ENCODE peak calls at places on chromosomes 3 and 15, in four cellular contexts. One of them, this sample, is unnamed.

GRCh38 chr3:187101184-187102072 is 37.9 kb downstream of the RPL39L start:
- DNase-seq in astrocyte of the cerebellum: peak; percentile 49
- DNase-seq in choroid plexus epithelial cell: peak; percentile 93
- DNase-seq in PC-9: peak; percentile 43
- DNase-seq in this sample: peak; percentile 16

GRCh38 chr3:69326821-69327433 is 59.0 kb downstream of the FRMD4B start:
- DNase-seq in PC-9: no peak
- DNase-seq in choroid plexus epithelial cell: peak; percentile 31
- DNase-seq in astrocyte of the cerebellum: peak; percentile 15
- DNase-seq in this sample: no peak

GRCh38 chr3:34869696-34870095 is 769.6 kb upstream of the ARPP21 start:
- DNase-seq in choroid plexus epithelial cell: no peak
- DNase-seq in astrocyte of the cerebellum: no peak
- DNase-seq in PC-9: no peak
- DNase-seq in this sample: no peak

GRCh38 chr3:46971742-46972141 is 4.8 kb downstream of the CCDC12 start:
- DNase-seq in astrocyte of the cerebellum: no peak
- DNase-seq in choroid plexus epithelial cell: no peak
- DNase-seq in PC-9: no peak
- DNase-seq in this sample: no peak

GRCh38 chr3:139906441-139906840 is 28.5 kb upstream of the CLSTN2 start:
- DNase-seq in astrocyte of the cerebellum: peak; percentile 37
- DNase-seq in choroid plexus epithelial cell: peak; percentile 84
- DNase-seq in PC-9: no peak
- DNase-seq in this sample: peak; percentile 86

GRCh38 chr3:32959370-32959769 is 7.9 kb downstream of the CCR4 start:
- DNase-seq in PC-9: no peak
- DNase-seq in choroid plexus epithelial cell: peak; percentile 13
- DNase-seq in astrocyte of the cerebellum: no peak
- DNase-seq in this sample: no peak

GRCh38 chr3:22007376-22007775 is 256.4 kb upstream of the ZNF385D start:
- DNase-seq in choroid plexus epithelial cell: peak; percentile 33
- DNase-seq in PC-9: no peak
- DNase-seq in astrocyte of the cerebellum: no peak
- DNase-seq in this sample: no peak

GRCh38 chr3:11910971-11911531 is 64.4 kb upstream of the TAMM41 start:
- DNase-seq in choroid plexus epithelial cell: no peak
- DNase-seq in PC-9: no peak
- DNase-seq in astrocyte of the cerebellum: no peak
- DNase-seq in this sample: no peak

GRCh38 chr3:195698325-195699147 is 22.2 kb upstream of the MUC20 start:
- DNase-seq in choroid plexus epithelial cell: peak; percentile 38
- DNase-seq in astrocyte of the cerebellum: no peak
- DNase-seq in PC-9: peak; percentile 70
- DNase-seq in this sample: no peak

GRCh38 chr3:43879166-43879565 is 188.4 kb downstream of the ABHD5 start:
- DNase-seq in astrocyte of the cerebellum: no peak
- DNase-seq in PC-9: peak; percentile 63
- DNase-seq in choroid plexus epithelial cell: peak; percentile 55
- DNase-seq in this sample: no peak

GRCh38 chr3:107523361-107524213 is 825 bp downstream of the BBX start:
- DNase-seq in PC-9: peak; percentile 60
- DNase-seq in astrocyte of the cerebellum: no peak
- DNase-seq in choroid plexus epithelial cell: peak; percentile 50
- DNase-seq in this sample: no peak

GRCh38 chr15:74129411-74130088 is 836 bp upstream of the ISLR2 start:
- DNase-seq in choroid plexus epithelial cell: no peak
- DNase-seq in astrocyte of the cerebellum: no peak
- DNase-seq in PC-9: no peak
- DNase-seq in this sample: no peak

GRCh38 chr3:131091768-131092167 is 65.1 kb downstream of the NEK11 start:
- DNase-seq in choroid plexus epithelial cell: peak; percentile 26
- DNase-seq in PC-9: no peak
- DNase-seq in astrocyte of the cerebellum: peak; percentile 15
- DNase-seq in this sample: no peak

GRCh38 chr3:114496021-114496434 is 202.2 kb downstream of the TIGIT start:
- DNase-seq in PC-9: no peak
- DNase-seq in choroid plexus epithelial cell: peak; percentile 70
- DNase-seq in astrocyte of the cerebellum: no peak
- DNase-seq in this sample: peak; percentile 45

DNA sequence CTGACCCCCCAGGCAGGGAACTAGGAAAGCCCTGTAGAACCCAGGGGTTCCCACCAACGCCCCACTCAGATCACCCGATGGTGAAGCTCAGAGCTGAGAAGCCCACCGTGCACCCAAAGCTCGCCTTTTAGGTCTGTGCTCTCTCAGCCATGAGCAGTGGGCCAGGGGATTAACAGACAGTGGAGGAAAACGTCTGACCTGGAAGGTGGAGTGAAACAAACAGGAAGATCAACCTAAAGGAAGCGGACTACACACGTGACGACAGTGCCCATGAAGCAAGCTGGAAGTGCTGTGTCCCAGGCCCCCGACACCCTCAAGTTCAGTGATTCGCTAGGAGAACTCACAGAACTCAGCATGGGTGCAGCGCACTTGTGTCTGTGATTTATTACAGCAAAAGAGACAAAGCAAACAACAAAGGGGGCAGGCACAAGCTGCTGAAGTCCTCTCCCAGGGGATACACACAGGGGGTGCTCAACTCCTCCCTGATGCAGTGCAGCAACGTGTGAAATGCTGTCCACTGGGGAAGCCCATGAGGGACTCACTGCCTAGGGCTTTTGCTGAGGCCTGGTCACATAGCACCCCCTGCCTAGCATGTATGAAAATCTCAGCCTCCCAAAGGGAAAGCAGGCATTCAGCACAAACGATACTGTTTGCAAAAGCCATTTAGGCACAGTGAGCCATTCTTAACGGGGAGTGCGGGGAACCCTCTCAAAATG is 43.5 kb downstream of the CFAP92 start:
- DNase-seq in PC-9: peak; percentile 47
- DNase-seq in astrocyte of the cerebellum: no peak
- DNase-seq in choroid plexus epithelial cell: peak; percentile 77
- DNase-seq in this sample: no peak
- TF ChIP-seq CTCF in PC-9: peak; percentile 50
- TF ChIP-seq CTCF in astrocyte of the cerebellum: peak; percentile 41
- TF ChIP-seq CTCF in choroid plexus epithelial cell: peak; percentile 70
- TF ChIP-seq CTCF in this sample: peak; percentile 54

GRCh38 chr3:177358968-177359600 is 161.8 kb upstream of the TBL1XR1 start:
- DNase-seq in astrocyte of the cerebellum: no peak
- DNase-seq in PC-9: peak; percentile 65
- DNase-seq in choroid plexus epithelial cell: peak; percentile 40
- DNase-seq in this sample: no peak

GRCh38 chr3:177356113-177356512 is 158.8 kb upstream of the TBL1XR1 start:
- DNase-seq in astrocyte of the cerebellum: no peak
- DNase-seq in choroid plexus epithelial cell: no peak
- DNase-seq in PC-9: no peak
- DNase-seq in this sample: no peak

GRCh38 chr3:177359601-177360357 is 162.5 kb upstream of the TBL1XR1 start:
- DNase-seq in choroid plexus epithelial cell: peak; percentile 100
- DNase-seq in astrocyte of the cerebellum: peak; percentile 99
- DNase-seq in PC-9: peak; percentile 98
- DNase-seq in this sample: peak; percentile 99

GRCh38 chr3:177358085-177358967 is 161.0 kb upstream of the TBL1XR1 start:
- DNase-seq in choroid plexus epithelial cell: peak; percentile 91
- DNase-seq in PC-9: peak; percentile 82
- DNase-seq in astrocyte of the cerebellum: no peak
- DNase-seq in this sample: peak; percentile 75

GRCh38 chr3:177357352-177358084 is 160.2 kb upstream of the TBL1XR1 start:
- DNase-seq in PC-9: peak; percentile 82
- DNase-seq in choroid plexus epithelial cell: peak; percentile 76
- DNase-seq in astrocyte of the cerebellum: no peak
- DNase-seq in this sample: peak; percentile 75
- H3K4me3 ChIP-seq in PC-9: peak overlapping the region; percentile 49
- H3K4me3 ChIP-seq in choroid plexus epithelial cell: no peak overlapping the region
- H3K4me3 ChIP-seq in astrocyte of the cerebellum: no peak overlapping the region
- H3K4me3 ChIP-seq in this sample: peak overlapping the region; percentile 26

GRCh38 chr3:97975466-97975865 is 3.2 kb upstream of the RIOX2 start:
- DNase-seq in choroid plexus epithelial cell: peak; percentile 46
- DNase-seq in astrocyte of the cerebellum: no peak
- DNase-seq in PC-9: no peak
- DNase-seq in this sample: no peak
- TF ChIP-seq CTCF in choroid plexus epithelial cell: peak; percentile 43
- TF ChIP-seq CTCF in astrocyte of the cerebellum: no peak
- TF ChIP-seq CTCF in PC-9: peak; percentile 44
- TF ChIP-seq CTCF in this sample: peak; percentile 43

GRCh38 chr3:193945126-193945525 is 190.8 kb upstream of the HES1 start:
- DNase-seq in choroid plexus epithelial cell: no peak
- DNase-seq in PC-9: no peak
- DNase-seq in astrocyte of the cerebellum: no peak
- DNase-seq in this sample: no peak
- H3K4me3 ChIP-seq in choroid plexus epithelial cell: no peak overlapping the region
- H3K4me3 ChIP-seq in PC-9: no peak overlapping the region
- H3K4me3 ChIP-seq in astrocyte of the cerebellum: no peak overlapping the region
- H3K4me3 ChIP-seq in this sample: no peak overlapping the region

DNA sequence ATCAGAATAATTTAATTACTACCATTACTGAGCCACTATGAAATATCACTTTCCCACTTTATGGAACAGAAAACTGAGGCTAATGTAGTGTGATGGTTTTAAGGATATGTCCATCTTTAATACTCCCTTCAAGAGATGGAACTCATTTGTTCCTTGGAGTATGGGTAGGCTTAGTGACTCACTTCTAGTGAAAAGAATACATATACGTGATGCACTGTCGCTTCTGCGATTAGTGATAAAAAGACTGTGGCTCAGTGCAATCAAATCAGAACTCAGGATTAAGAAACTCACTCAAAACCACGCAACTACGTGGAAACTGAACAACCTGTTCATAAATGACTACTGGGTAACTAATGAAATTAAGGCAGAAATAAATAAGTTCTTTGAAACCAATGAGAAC is 216.6 kb downstream of the SUCLG2 start:
- DNase-seq in PC-9: no peak
- DNase-seq in choroid plexus epithelial cell: no peak
- DNase-seq in astrocyte of the cerebellum: no peak
- DNase-seq in this sample: no peak
- TF ChIP-seq CTCF in PC-9: no peak
- TF ChIP-seq CTCF in choroid plexus epithelial cell: no peak
- TF ChIP-seq CTCF in astrocyte of the cerebellum: no peak
- TF ChIP-seq CTCF in this sample: no peak

DNA sequence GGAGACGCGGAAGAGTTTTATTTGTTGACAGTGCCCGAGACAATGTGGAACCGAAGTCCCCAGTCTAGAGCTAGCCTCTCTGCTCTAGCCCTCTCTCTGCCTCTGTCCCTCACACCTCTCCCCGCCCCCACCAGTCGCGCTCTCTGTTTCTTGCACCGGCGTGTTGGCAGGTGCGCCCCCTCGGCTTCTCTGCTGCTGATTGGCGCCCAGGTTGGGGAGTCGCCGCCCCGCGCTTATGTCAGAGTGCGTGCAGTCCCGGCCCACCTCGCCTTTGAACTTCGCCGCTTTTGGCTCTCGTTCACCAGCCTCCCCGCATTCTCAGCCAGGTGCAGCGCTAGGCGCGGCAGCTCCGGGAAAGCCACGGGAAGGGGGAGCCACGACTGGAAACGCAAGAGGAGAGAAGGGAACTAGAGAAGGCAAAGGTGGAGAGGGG is at the start of gene SOX14:
- DNase-seq in choroid plexus epithelial cell: no peak
- DNase-seq in PC-9: no peak
- DNase-seq in astrocyte of the cerebellum: no peak
- DNase-seq in this sample: no peak
- H3K4me3 ChIP-seq in choroid plexus epithelial cell: no peak within 1 kb of the TSS
- H3K4me3 ChIP-seq in PC-9: no peak within 1 kb of the TSS
- H3K4me3 ChIP-seq in astrocyte of the cerebellum: no peak within 1 kb of the TSS
- H3K4me3 ChIP-seq in this sample: no peak within 1 kb of the TSS

This sample was measured in epithelial cell of proximal tubule.